ENCODE peak calls at places on chromosomes 7 and 10, in four cellular contexts. One of them, this sample, is unnamed.

GRCh38 chr10:127148066-127148932 is 48.1 kb downstream of the INSYN2A start:
- DNase-seq in HepG2: no peak
- DNase-seq in A549: peak
- DNase-seq in GM12878: no peak
- DNase-seq in this sample: no peak

GRCh38 chr10:133312016-133312768 is 3.5 kb downstream of the ZNF511 start:
- DNase-seq in GM12878: no peak
- DNase-seq in A549: no peak
- DNase-seq in HepG2: no peak
- DNase-seq in this sample: no peak

GRCh38 chr10:112082134-112082533 is 101.4 kb downstream of the GPAM start:
- DNase-seq in HepG2: no peak
- DNase-seq in A549: no peak
- DNase-seq in GM12878: no peak
- DNase-seq in this sample: no peak

GRCh38 chr10:44926771-44927751 is 15.9 kb downstream of the TMEM72 start:
- DNase-seq in GM12878: no peak
- DNase-seq in A549: no peak
- DNase-seq in HepG2: peak
- DNase-seq in this sample: no peak

GRCh38 chr7:64618785-64619456 is 47.0 kb upstream of the ZNF107 start:
- DNase-seq in GM12878: no peak
- DNase-seq in HepG2: peak
- DNase-seq in A549: no peak
- DNase-seq in this sample: peak

GRCh38 chr7:18570890-18571478 is 75.4 kb downstream of the HDAC9 start:
- DNase-seq in A549: peak
- DNase-seq in HepG2: peak
- DNase-seq in GM12878: no peak
- DNase-seq in this sample: no peak

GRCh38 chr10:122990278-122990677 is 10.1 kb downstream of the PSTK start:
- DNase-seq in GM12878: no peak
- DNase-seq in A549: no peak
- DNase-seq in HepG2: no peak
- DNase-seq in this sample: no peak

GRCh38 chr7:156151082-156151481 is 338.8 kb upstream of the SHH start:
- DNase-seq in HepG2: no peak
- DNase-seq in A549: no peak
- DNase-seq in GM12878: no peak
- DNase-seq in this sample: no peak

GRCh38 chr10:1486841-1487240 is 250.5 kb downstream of the ADARB2 start:
- DNase-seq in A549: no peak
- DNase-seq in GM12878: no peak
- DNase-seq in HepG2: no peak
- DNase-seq in this sample: no peak

GRCh38 chr10:36736311-36736710 is 389.1 kb upstream of the ANKRD30A start:
- DNase-seq in HepG2: no peak
- DNase-seq in GM12878: no peak
- DNase-seq in A549: no peak
- DNase-seq in this sample: no peak

GRCh38 chr7:93980744-93981479 is 23.2 kb downstream of the BET1 start:
- DNase-seq in HepG2: no peak
- DNase-seq in GM12878: no peak
- DNase-seq in A549: no peak
- DNase-seq in this sample: no peak

GRCh38 chr7:17559388-17559787 is 260.9 kb downstream of the AHR start:
- DNase-seq in A549: peak
- DNase-seq in HepG2: no peak
- DNase-seq in GM12878: no peak
- DNase-seq in this sample: no peak

GRCh38 chr10:48748573-48748972 is 63.9 kb downstream of the WDFY4 start:
- DNase-seq in GM12878: no peak
- DNase-seq in A549: no peak
- DNase-seq in HepG2: no peak
- DNase-seq in this sample: no peak

GRCh38 chr10:3887885-3888476 is 103.0 kb upstream of the KLF6 start:
- DNase-seq in HepG2: no peak
- DNase-seq in GM12878: peak
- DNase-seq in A549: peak
- DNase-seq in this sample: no peak

GRCh38 chr10:84665883-84666463 is 337.6 kb downstream of the CCSER2 start:
- DNase-seq in GM12878: no peak
- DNase-seq in A549: peak
- DNase-seq in HepG2: peak
- DNase-seq in this sample: peak

GRCh38 chr7:90728568-90728967 is 132.4 kb downstream of the CDK14 start:
- DNase-seq in A549: no peak
- DNase-seq in HepG2: no peak
- DNase-seq in GM12878: no peak
- DNase-seq in this sample: no peak

GRCh38 chr7:71793251-71793650 is 618.9 kb downstream of the CALN1 start:
- DNase-seq in GM12878: no peak
- DNase-seq in A549: no peak
- DNase-seq in HepG2: no peak
- DNase-seq in this sample: no peak

GRCh38 chr10:24541239-24541753 is 182.4 kb downstream of the ARHGAP21 start:
- DNase-seq in A549: no peak
- DNase-seq in HepG2: peak
- DNase-seq in GM12878: no peak
- DNase-seq in this sample: no peak

GRCh38 chr7:38796636-38797501 is 112.1 kb downstream of the VPS41 start:
- DNase-seq in HepG2: peak
- DNase-seq in A549: peak
- DNase-seq in GM12878: peak
- DNase-seq in this sample: peak

DNA sequence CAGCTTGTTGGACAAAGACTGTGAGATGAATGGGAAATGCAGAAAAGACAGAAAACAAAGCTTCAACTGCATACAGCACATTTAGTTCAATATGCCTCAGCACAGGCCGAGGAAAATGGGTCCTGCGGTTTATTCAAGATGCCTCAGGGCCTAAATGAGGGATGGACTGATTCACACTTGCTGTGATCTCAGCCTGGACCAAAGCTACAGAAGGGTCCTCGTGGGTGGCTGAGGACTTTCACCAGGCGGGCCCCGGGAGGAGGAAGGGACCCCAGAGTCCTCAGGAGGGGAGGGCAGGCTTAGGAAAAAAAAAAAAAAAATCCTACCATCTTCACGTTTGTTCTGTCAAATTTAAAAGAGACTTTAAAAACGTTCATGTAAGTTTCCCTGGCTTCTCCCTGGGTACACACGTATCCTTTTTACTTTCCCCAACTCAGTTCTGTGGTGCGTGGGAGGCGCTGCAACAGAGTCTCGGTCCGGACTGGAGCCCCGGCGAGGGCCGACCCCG is 621 bp upstream of the ZNF783 start:
- DNase-seq in GM12878: no peak
- DNase-seq in A549: no peak
- DNase-seq in HepG2: no peak
- DNase-seq in this sample: no peak
- TF ChIP-seq CEBPB in GM12878: no peak
- TF ChIP-seq CEBPB in A549: no peak
- TF ChIP-seq CEBPB in HepG2: no peak
- TF ChIP-seq CEBPB in this sample: no peak

GRCh38 chr7:66143876-66144332 is 29.3 kb downstream of the CRCP start:
- DNase-seq in A549: no peak
- DNase-seq in GM12878: no peak
- DNase-seq in HepG2: peak
- DNase-seq in this sample: no peak

GRCh38 chr7:66138994-66139752 is 24.5 kb downstream of the CRCP start:
- DNase-seq in HepG2: no peak
- DNase-seq in A549: no peak
- DNase-seq in GM12878: no peak
- DNase-seq in this sample: no peak

GRCh38 chr7:66142334-66142733 is 27.7 kb downstream of the CRCP start:
- DNase-seq in GM12878: no peak
- DNase-seq in A549: no peak
- DNase-seq in HepG2: peak
- DNase-seq in this sample: no peak

GRCh38 chr7:66142996-66143395 is 28.3 kb downstream of the CRCP start:
- DNase-seq in A549: no peak
- DNase-seq in GM12878: no peak
- DNase-seq in HepG2: peak
- DNase-seq in this sample: no peak

DNA sequence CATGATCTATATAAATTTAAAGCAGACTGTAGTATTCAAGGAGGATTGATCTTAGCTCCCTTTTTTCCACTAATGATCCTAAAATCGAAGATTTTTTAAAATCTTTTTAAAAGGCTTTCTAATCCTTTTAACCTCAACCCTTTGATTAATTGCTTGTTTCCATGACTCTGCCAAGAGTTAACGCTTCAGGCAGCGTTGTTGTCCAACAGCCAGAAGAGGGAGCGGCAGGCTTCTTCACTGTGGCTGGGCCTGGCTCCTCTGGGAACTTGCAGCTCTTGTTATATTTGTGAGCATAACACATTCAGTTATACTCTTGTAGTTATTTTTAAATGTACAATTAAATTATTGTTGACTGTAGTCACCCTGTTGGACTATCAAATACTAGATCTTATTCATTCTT is 26.3 kb downstream of the CRCP start:
- DNase-seq in GM12878: no peak
- DNase-seq in HepG2: no peak
- DNase-seq in A549: no peak
- DNase-seq in this sample: no peak
- TF ChIP-seq MYC in GM12878: no peak
- TF ChIP-seq MYC in HepG2: no peak
- TF ChIP-seq MYC in A549: no peak
- TF ChIP-seq MYC in this sample: no peak

GRCh38 chr7:89246196-89246595 is 450.7 kb upstream of the TEX47 start:
- DNase-seq in HepG2: no peak
- DNase-seq in GM12878: no peak
- DNase-seq in A549: no peak
- DNase-seq in this sample: no peak
- TF ChIP-seq CEBPB in HepG2: no peak
- TF ChIP-seq CEBPB in GM12878: no peak
- TF ChIP-seq CEBPB in A549: no peak
- TF ChIP-seq CEBPB in this sample: no peak

GRCh38 chr7:43823941-43824340 is 45.4 kb downstream of the MRPS24 start:
- DNase-seq in GM12878: no peak
- DNase-seq in A549: no peak
- DNase-seq in HepG2: no peak
- DNase-seq in this sample: no peak
- TF ChIP-seq MYC in GM12878: no peak
- TF ChIP-seq MYC in A549: no peak
- TF ChIP-seq MYC in HepG2: no peak
- TF ChIP-seq MYC in this sample: no peak

GRCh38 chr10:72170263-72170662 is 45.5 kb upstream of the ANAPC16 start:
- DNase-seq in GM12878: no peak
- DNase-seq in A549: peak
- DNase-seq in HepG2: peak
- DNase-seq in this sample: no peak
- TF ChIP-seq CEBPB in GM12878: no peak
- TF ChIP-seq CEBPB in A549: peak
- TF ChIP-seq CEBPB in HepG2: no peak
- TF ChIP-seq CEBPB in this sample: no peak

GRCh38 chr10:80412521-80412920 is 4.2 kb downstream of the PRXL2A start:
- DNase-seq in GM12878: no peak
- DNase-seq in A549: no peak
- DNase-seq in HepG2: no peak
- DNase-seq in this sample: no peak
- TF ChIP-seq MYC in GM12878: no peak
- TF ChIP-seq MYC in A549: no peak
- TF ChIP-seq MYC in HepG2: no peak
- TF ChIP-seq MYC in this sample: no peak

DNA sequence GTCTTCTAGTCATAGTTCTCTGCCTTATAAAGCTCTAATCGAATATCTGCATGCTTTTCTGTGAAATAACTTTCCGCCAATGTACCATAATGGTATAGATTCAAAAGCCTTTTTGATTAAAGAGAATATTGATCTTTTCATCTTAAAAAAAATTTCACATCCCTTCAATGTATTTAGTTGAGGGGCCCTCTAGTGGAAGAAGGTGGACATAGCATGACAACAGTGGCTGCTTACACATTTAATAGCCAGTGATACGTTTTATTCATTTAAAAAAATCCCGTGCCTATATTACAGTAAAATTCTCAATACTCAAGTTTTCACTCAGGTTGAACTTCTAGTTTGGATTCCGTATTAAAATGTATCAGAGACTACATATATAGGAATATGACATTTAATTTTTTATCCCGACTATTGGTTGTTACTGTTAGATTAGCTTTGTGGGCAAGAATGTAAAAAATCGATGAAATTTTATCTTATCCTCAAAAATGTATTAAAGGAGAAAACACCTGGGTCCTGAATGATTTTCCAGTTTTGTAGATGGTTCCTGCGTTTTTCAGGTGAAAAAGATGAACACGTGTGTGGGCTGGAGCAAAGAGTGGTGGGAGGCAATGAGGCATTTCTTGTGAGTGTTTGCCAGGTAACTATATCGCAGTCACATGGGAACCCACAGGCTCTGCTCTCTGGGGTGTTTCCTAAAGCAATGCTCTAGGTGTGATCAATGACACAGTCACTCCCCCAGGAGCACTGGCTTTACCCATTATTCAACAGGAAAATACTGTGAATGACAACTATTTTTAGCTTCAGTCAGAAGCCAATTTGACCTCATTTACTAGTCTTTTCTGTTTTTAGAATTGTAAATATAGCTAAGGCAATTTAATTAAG is 24.1 kb upstream of the PNLIP start:
- DNase-seq in GM12878: no peak
- DNase-seq in A549: peak
- DNase-seq in HepG2: peak
- DNase-seq in this sample: peak
- TF ChIP-seq CEBPB in GM12878: no peak
- TF ChIP-seq CEBPB in A549: no peak
- TF ChIP-seq CEBPB in HepG2: no peak
- TF ChIP-seq CEBPB in this sample: no peak

GRCh38 chr7:29884399-29885272 is 78.3 kb downstream of the WIPF3 start:
- DNase-seq in A549: no peak
- DNase-seq in GM12878: no peak
- DNase-seq in HepG2: no peak
- DNase-seq in this sample: no peak
- TF ChIP-seq MYC in A549: no peak
- TF ChIP-seq MYC in GM12878: no peak
- TF ChIP-seq MYC in HepG2: no peak
- TF ChIP-seq MYC in this sample: no peak

DNA sequence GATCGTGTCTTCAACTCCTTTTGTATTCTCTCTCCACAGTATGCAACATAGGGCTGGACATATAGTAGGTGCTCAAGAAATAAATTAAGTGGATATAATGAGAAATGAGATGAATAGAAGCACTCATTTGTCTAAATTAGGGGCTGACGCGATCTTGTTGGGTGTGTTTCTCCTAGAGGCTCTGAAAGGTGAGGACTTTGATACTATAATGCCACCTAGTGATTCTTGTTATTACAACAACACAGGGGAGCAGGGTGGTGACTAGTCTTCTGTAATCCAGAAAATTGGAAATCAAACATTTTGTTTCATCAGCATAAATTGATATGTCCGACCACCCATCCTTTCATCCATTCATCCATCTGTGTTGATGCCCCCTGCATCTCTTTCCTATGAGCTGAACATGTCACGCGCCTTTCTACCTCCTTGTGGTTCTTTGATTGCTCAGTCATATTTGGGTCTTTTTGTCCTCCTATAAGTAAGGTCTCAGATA is 3.4 kb upstream of the CFAP58 start:
- DNase-seq in GM12878: peak
- DNase-seq in A549: peak
- DNase-seq in HepG2: peak
- DNase-seq in this sample: no peak
- TF ChIP-seq CEBPB in GM12878: no peak
- TF ChIP-seq CEBPB in A549: no peak
- TF ChIP-seq CEBPB in HepG2: no peak
- TF ChIP-seq CEBPB in this sample: no peak